ENCODE peak calls at places on chromosomes 7 and 10, in four cellular contexts. S is astrocyte of the spinal cord; V is stimulated activated CD4-positive, alpha-beta T cell treated with anti-CD3 and anti-CD28 coated beads, Interleukin-12 subunit alpha, Interleukin-12 subunit beta, amount 100 ng/mL, for 4 hours; G is activated CD8-positive, alpha-beta memory T cell treated with anti-CD3 and anti-CD28 coated beads, Interleukin-2, amount 10 ng/mL, durations not matched to agents 7 days and 5 days. C is an unnamed sample.

GRCh38 chr10:60849217-60849616 is 70.9 kb downstream of the CDK1 start:
- DNase-seq in S (no peak), V (no peak), G (no peak), C (no peak)

GRCh38 chr7:66301249-66301648 is 96.1 kb downstream of the TPST1 start:
- DNase-seq in S (no peak), V (no peak), G (no peak), C (no peak)

GRCh38 chr10:26805567-26806245 is 55.1 kb downstream of the ABI1 start:
- DNase-seq in V (no peak), G (no peak), S (peak; percentile 17), C (no peak)

GRCh38 chr10:129950651-129951050 is 13.4 kb downstream of the EBF3 start:
- DNase-seq in V (no peak), G (no peak), S (no peak), C (no peak)

GRCh38 chr10:4283841-4284610 is 499.0 kb upstream of the KLF6 start:
- DNase-seq in S (peak; percentile 83), V (no peak), G (no peak), C (no peak)

GRCh38 chr7:136654406-136654805 is 214.0 kb upstream of the CHRM2 start:
- DNase-seq in G (no peak), V (no peak), S (peak; percentile 6), C (no peak)

GRCh38 chr10:120735773-120736371 is 115.3 kb upstream of the WDR11 start:
- DNase-seq in G (no peak), V (no peak), S (peak; percentile 45), C (no peak)

GRCh38 chr10:16612148-16612742 is 90.6 kb upstream of the C1QL3 start:
- DNase-seq in S (peak; percentile 41), G (peak; percentile 44), V (no peak), C (no peak)

GRCh38 chr10:27564381-27564780 is 60.3 kb downstream of the RAB18 start:
- DNase-seq in G (no peak), S (no peak), V (no peak), C (no peak)

GRCh38 chr7:155007947-155008346 is 5.0 kb upstream of the PAXIP1 start:
- DNase-seq in V (no peak), S (no peak), G (peak; percentile 49), C (peak; percentile 18)

GRCh38 chr10:5814110-5815107 is 1.2 kb upstream of the GDI2 start:
- DNase-seq in G (peak; percentile 48), V (no peak), S (no peak), C (no peak)

GRCh38 chr7:93938293-93938692 is 16.8 kb downstream of the GNG11 start:
- DNase-seq in V (no peak), G (no peak), S (no peak), C (no peak)

GRCh38 chr7:95596183-95597135 is at the start of gene PDK4:
- DNase-seq in S (peak; percentile 55), V (no peak), G (no peak), C (no peak)

GRCh38 chr7:37666026-37666780 is 17.4 kb upstream of the GPR141 start:
- DNase-seq in G (no peak), V (no peak), S (no peak), C (no peak)

GRCh38 chr10:34762156-34762555 is 52.9 kb downstream of the PARD3 start:
- DNase-seq in S (no peak), G (no peak), V (no peak), C (no peak)

GRCh38 chr10:109374215-109374614 is 549.1 kb downstream of the XPNPEP1 start:
- DNase-seq in V (no peak), G (no peak), S (peak; percentile 34), C (no peak)

C was measured in GDM1.